ENCODE peak calls at places on chromosomes 16 and 17, in ten cellular contexts. C is NCI-H526 treated with DMSO at 0.1 percent for 48 hours, H is cardiac fibroblast, N is NCI-H2081, Y is SK-MEL-5, R is Caki2, L is HEK293T, U is nephron progenitor cell, Q is HCEC 1CT, J is NCI-H2107. B is an unnamed sample.

GRCh38 chr16:78684655-78685400 is 585.4 kb downstream of the WWOX start:
- DNase-seq in N (no peak), J (no peak), H (peak), R (no peak), U (no peak), Q (no peak), L (peak), C (no peak), Y (no peak), B (no peak)

GRCh38 chr16:2799205-2799851 is 1.1 kb downstream of the PRSS41 start:
- DNase-seq in Q (no peak), U (no peak), Y (no peak), N (no peak), L (no peak), C (no peak), J (no peak), R (no peak), H (no peak), B (no peak)

GRCh38 chr16:67194257-67194656 is 2.3 kb downstream of the E2F4 start:
- DNase-seq in R (no peak), L (no peak), H (no peak), C (no peak), N (no peak), J (no peak), Q (no peak), U (no peak), Y (no peak), B (no peak)

GRCh38 chr16:85995591-85996461 is 96.9 kb downstream of the IRF8 start:
- DNase-seq in C (no peak), H (no peak), N (no peak), L (no peak), Q (no peak), R (no peak), U (no peak), J (no peak), Y (no peak), B (no peak)

GRCh38 chr16:85659805-85660511 is 28.8 kb downstream of the GINS2 start:
- DNase-seq in L (peak), U (peak), N (peak), Q (peak), H (peak), Y (peak), C (no peak), R (peak), J (peak), B (peak)

GRCh38 chr17:62740066-62740465 is 68.0 kb downstream of the MARCHF10 start:
- DNase-seq in Y (no peak), L (no peak), N (no peak), H (no peak), C (no peak), J (no peak), U (no peak), Q (no peak), R (no peak), B (no peak)

GRCh38 chr16:58533751-58534470 is 18.6 kb downstream of the SETD6 start:
- DNase-seq in H (no peak), L (no peak), R (no peak), N (no peak), Q (no peak), C (no peak), J (no peak), U (no peak), Y (no peak), B (no peak)

GRCh38 chr16:89860747-89861304 is 12.6 kb upstream of the TCF25 start:
- DNase-seq in N (peak), Q (peak), U (peak), H (peak), J (no peak), L (peak), C (no peak), R (peak), Y (peak), B (peak)

GRCh38 chr16:87201777-87202176 is 115.4 kb downstream of the C16orf95 start:
- DNase-seq in J (no peak), H (peak), C (no peak), U (no peak), Q (no peak), L (no peak), R (no peak), Y (no peak), N (no peak), B (no peak)

GRCh38 chr17:51258756-51259573 is 884 bp downstream of the MBTD1 start:
- DNase-seq in H (peak), U (peak), N (peak), L (peak), Q (no peak), R (peak), J (no peak), Y (no peak), C (no peak), B (no peak)

GRCh38 chr17:78896834-78897638 is 6.0 kb downstream of the CEP295NL start:
- DNase-seq in N (no peak), C (no peak), U (no peak), L (no peak), Y (no peak), H (no peak), J (no peak), Q (no peak), R (no peak), B (no peak)

GRCh38 chr17:61837175-61838051 is 25.9 kb downstream of the BRIP1 start:
- DNase-seq in J (peak), H (peak), L (peak), Q (peak), C (no peak), U (peak), Y (peak), N (peak), R (peak), B (no peak)

GRCh38 chr17:82931696-82932060 is 91.9 kb upstream of the ZNF750 start:
- DNase-seq in R (no peak), U (no peak), N (no peak), Y (no peak), L (no peak), H (peak), J (no peak), C (no peak), Q (peak), B (no peak)

GRCh38 chr17:21513012-21513570 is 136.9 kb downstream of the KCNJ12 start:
- DNase-seq in L (peak), J (peak), Y (peak), R (peak), H (peak), C (no peak), Q (peak), U (peak), N (peak), B (peak)

GRCh38 chr16:2039286-2040030 is 8.2 kb downstream of the NTHL1 start:
- DNase-seq in L (no peak), C (no peak), R (no peak), U (no peak), H (peak), Q (peak), N (peak), Y (no peak), J (no peak), B (no peak)

GRCh38 chr16:87931504-87931903 is 4.8 kb downstream of the CA5A start:
- DNase-seq in Q (no peak), U (no peak), N (peak), J (no peak), Y (no peak), C (no peak), L (no peak), R (no peak), H (peak), B (peak)

GRCh38 chr17:73559532-73559931 is 84.7 kb downstream of the SDK2 start:
- DNase-seq in L (no peak), Q (no peak), U (no peak), C (no peak), H (no peak), R (no peak), Y (no peak), J (no peak), N (no peak), B (no peak)

GRCh38 chr16:1691956-1692355 is 13.9 kb downstream of the JPT2 start:
- DNase-seq in N (no peak), H (peak), J (no peak), C (no peak), Y (no peak), Q (peak), R (peak), L (no peak), U (no peak), B (no peak)

GRCh38 chr17:72176516-72176851 is 55.7 kb downstream of the SOX9 start:
- DNase-seq in L (no peak), N (peak), Q (no peak), R (no peak), Y (no peak), U (no peak), H (no peak), J (no peak), C (no peak), B (no peak)

GRCh38 chr16:19933740-19934139 is 49.1 kb upstream of the GPRC5B start:
- DNase-seq in C (no peak), R (no peak), N (no peak), Y (no peak), J (no peak), U (no peak), Q (no peak), L (no peak), H (no peak), B (no peak)

GRCh38 chr17:65131946-65132345 is 5.2 kb upstream of the RGS9 start:
- DNase-seq in H (peak), R (no peak), J (no peak), L (no peak), Q (peak), C (no peak), N (no peak), Y (no peak), U (no peak), B (no peak)

GRCh38 chr16:56915311-56916105 is 16.4 kb upstream of the HERPUD1 start:
- DNase-seq in H (peak), Q (no peak), L (no peak), U (no peak), C (no peak), J (no peak), N (no peak), Y (no peak), R (no peak), B (no peak)

GRCh38 chr16:70162041-70162451 is 11.5 kb upstream of the CLEC18C start:
- DNase-seq in H (peak), C (no peak), J (no peak), L (peak), Y (no peak), Q (peak), N (no peak), U (no peak), R (peak), B (no peak)

GRCh38 chr16:718389-718788 is 2.6 kb upstream of the ANTKMT start:
- DNase-seq in R (no peak), J (no peak), C (no peak), Q (no peak), L (no peak), U (no peak), Y (no peak), H (no peak), N (no peak), B (no peak)

GRCh38 chr17:45334701-45335677 is 18.2 kb upstream of the MAP3K14 start:
- DNase-seq in N (peak), Q (no peak), R (no peak), U (no peak), Y (no peak), C (no peak), L (no peak), H (no peak), J (no peak), B (no peak)

GRCh38 chr16:11534262-11534661 is 52.5 kb downstream of the LITAF start:
- DNase-seq in R (peak), Y (no peak), J (no peak), C (no peak), U (no peak), L (no peak), N (no peak), Q (no peak), H (peak), B (no peak)

GRCh38 chr16:86529160-86529559 is 18.8 kb downstream of the FOXF1 start:
- DNase-seq in Y (no peak), J (no peak), L (no peak), Q (peak), U (no peak), C (no peak), H (peak), N (no peak), R (no peak), B (no peak)

GRCh38 chr17:70256751-70257150 is 87.4 kb downstream of the KCNJ2 start:
- DNase-seq in Q (no peak), J (no peak), Y (no peak), L (no peak), C (no peak), N (no peak), H (no peak), U (no peak), R (no peak), B (no peak)

GRCh38 chr16:57758331-57759117 is 23.0 kb downstream of the KATNB1 start:
- DNase-seq in L (no peak), Q (no peak), J (no peak), C (no peak), H (no peak), N (no peak), R (no peak), U (no peak), Y (no peak), B (no peak)